ENCODE peak calls at places on chromosomes 5 and 9, in eight cellular contexts. I is tibial nerve; N is A549; W is CD4-positive, CD25-positive, alpha-beta regulatory T cell; Y is stomach; K is left ventricle myocardium inferior; B is PC-3; G is spleen. T is an unnamed sample. For H3K4me1, the result is how much of the 10 kb centered on the place peaks cover.

GRCh38 chr5:145536133-145536532 is 299.0 kb downstream of the PRELID2 start:
- DNase-seq in N (no peak), B (no peak), W (no peak), Y (no peak), I (no peak), G (no peak), K (no peak), T (no peak)

GRCh38 chr5:1294839-1295649 is at the start of gene TERT:
- DNase-seq in W (peak), K (no peak), Y (peak), N (peak), B (no peak), G (peak), I (no peak), T (peak)

GRCh38 chr5:176676361-176676824 is 29.1 kb downstream of the TSPAN17 start:
- DNase-seq in G (no peak), I (no peak), K (peak), Y (no peak), W (no peak), N (peak), B (peak), T (peak)

GRCh38 chr5:143227301-143227700 is 176.2 kb downstream of the NR3C1 start:
- DNase-seq in N (no peak), G (no peak), W (no peak), I (no peak), K (no peak), B (no peak), Y (no peak), T (no peak)

GRCh38 chr5:76294573-76294972 is 108.5 kb upstream of the IQGAP2 start:
- DNase-seq in I (no peak), K (no peak), N (no peak), G (no peak), B (no peak), Y (no peak), W (no peak), T (no peak)

GRCh38 chr5:62538017-62538942 is 40.3 kb upstream of the LRRC70 start:
- DNase-seq in K (no peak), W (no peak), B (peak), I (no peak), N (peak), G (no peak), Y (no peak), T (no peak)

GRCh38 chr9:99416007-99416406 is 193.9 kb downstream of the SEC61B start:
- DNase-seq in W (no peak), N (no peak), Y (no peak), G (no peak), B (peak), K (no peak), I (no peak), T (no peak)

GRCh38 chr5:170220196-170220595 is 12.6 kb upstream of the C5orf58 start:
- DNase-seq in N (no peak), Y (no peak), B (no peak), K (no peak), I (no peak), W (no peak), G (no peak), T (no peak)

GRCh38 chr9:26945591-26945990 is 1.5 kb downstream of the PLAA start:
- DNase-seq in W (no peak), I (no peak), Y (no peak), B (no peak), G (no peak), N (no peak), K (no peak), T (no peak)

GRCh38 chr5:932628-933250 is 40.1 kb downstream of the TRIP13 start:
- DNase-seq in K (no peak), Y (peak), N (no peak), B (peak), I (no peak), G (no peak), W (no peak), T (no peak)

GRCh38 chr5:135569755-135570452 is 8.9 kb downstream of the CXCL14 start:
- DNase-seq in B (peak), K (no peak), G (peak), I (no peak), W (no peak), Y (peak), N (peak), T (peak)

GRCh38 chr9:123712399-123712798 is 217.5 kb downstream of the DENND1A start:
- DNase-seq in B (peak), N (no peak), W (no peak), I (no peak), G (no peak), K (no peak), Y (no peak), T (no peak)

GRCh38 chr9:98900244-98900643 is 43.5 kb upstream of the COL15A1 start:
- DNase-seq in Y (no peak), I (no peak), G (no peak), W (no peak), N (no peak), K (no peak), B (no peak), T (no peak)

GRCh38 chr9:98427491-98427890 is 172.0 kb upstream of the TBC1D2 start:
- DNase-seq in Y (no peak), K (no peak), G (no peak), B (no peak), N (no peak), I (no peak), W (no peak), T (no peak)

GRCh38 chr9:120869360-120869687 is 7.7 kb downstream of the PHF19 start:
- DNase-seq in K (no peak), I (no peak), B (no peak), Y (no peak), G (no peak), N (no peak), W (no peak), T (no peak)

GRCh38 chr9:120868676-120869359 is 8.2 kb downstream of the PHF19 start:
- DNase-seq in G (peak), W (peak), N (peak), B (peak), I (peak), Y (peak), K (peak), T (peak)

GRCh38 chr9:120866651-120867050 is 10.3 kb downstream of the PHF19 start:
- DNase-seq in G (peak), B (no peak), N (no peak), I (no peak), Y (no peak), W (no peak), K (no peak), T (no peak)

GRCh38 chr9:120868339-120868675 is 8.7 kb downstream of the PHF19 start:
- DNase-seq in W (no peak), G (no peak), K (no peak), I (no peak), Y (no peak), N (no peak), B (no peak), T (no peak)

DNA sequence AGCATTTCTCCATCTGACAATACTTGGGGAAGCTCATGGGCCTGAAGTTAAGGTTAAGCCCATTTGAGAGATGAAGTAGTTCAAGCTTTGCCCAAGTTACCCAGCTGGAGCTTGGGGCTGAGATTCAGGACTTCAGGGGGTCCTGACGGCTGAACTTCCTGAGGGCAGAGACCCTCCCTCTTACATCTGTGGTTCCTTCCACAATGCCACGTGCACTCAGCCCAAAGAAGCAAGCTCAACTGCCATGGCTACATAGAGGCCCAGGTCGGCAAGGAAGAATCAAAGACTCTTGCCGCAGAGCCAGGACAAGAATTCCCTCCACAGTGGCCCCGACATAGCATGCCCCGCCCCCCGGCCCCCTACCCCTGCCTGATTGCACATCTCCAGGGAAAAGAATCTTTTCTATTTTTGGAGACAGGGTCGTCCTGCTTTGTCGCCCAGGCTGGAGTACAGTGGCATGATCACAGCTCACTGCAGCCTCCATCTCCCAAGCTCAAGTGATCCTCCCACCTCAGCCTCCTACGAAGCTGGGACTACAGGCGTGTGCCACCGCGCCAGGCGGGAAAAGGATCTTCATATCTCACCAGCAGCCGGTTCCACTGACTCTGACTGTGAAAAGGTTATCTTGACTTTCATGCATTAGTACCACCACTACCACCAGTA is 9.2 kb downstream of the PHF19 start:
- DNase-seq in W (no peak), Y (no peak), I (no peak), B (no peak), K (no peak), G (peak), N (no peak), T (no peak)
- H3K4me3 ChIP-seq in W (peak), Y (peak), I (peak), B (peak), K (peak), G (peak), N (peak), T (peak)

GRCh38 chr5:111707624-111708165 is 49.3 kb downstream of the NREP start:
- DNase-seq in W (no peak), B (peak), K (no peak), Y (no peak), G (no peak), N (no peak), I (no peak), T (no peak)
- H3K4me1 ChIP-seq in W (under half), B (under half), K (under half), Y (under half), G (under half), N (under half), I (under half), T (under half)

GRCh38 chr5:121963409-121963808 is 1.6 kb downstream of the SRFBP1 start:
- DNase-seq in K (no peak), B (no peak), W (no peak), I (no peak), N (no peak), G (no peak), Y (no peak), T (no peak)
- H3K4me3 ChIP-seq in K (peak), B (peak), W (peak), I (no peak), N (peak), G (peak), Y (no peak), T (peak)

GRCh38 chr9:91359083-91359482 is 2.6 kb downstream of the AUH start:
- DNase-seq in G (no peak), N (no peak), W (no peak), Y (no peak), I (no peak), B (no peak), K (no peak), T (no peak)

GRCh38 chr9:91361294-91362201 is at the start of gene AUH:
- DNase-seq in K (peak), N (peak), B (peak), W (peak), I (peak), G (peak), Y (peak), T (peak)

GRCh38 chr9:91362212-91362611 is 494 bp upstream of the AUH start:
- DNase-seq in G (peak), I (no peak), W (no peak), Y (no peak), B (no peak), K (no peak), N (no peak), T (no peak)

GRCh38 chr9:91359734-91360470 is 1.8 kb downstream of the AUH start:
- DNase-seq in W (no peak), N (no peak), I (no peak), B (peak), K (no peak), G (no peak), Y (no peak), T (no peak)

GRCh38 chr9:91360551-91361293 is 996 bp downstream of the AUH start:
- DNase-seq in W (no peak), G (no peak), I (no peak), K (no peak), B (no peak), N (no peak), Y (no peak), T (no peak)
- H3K4me1 ChIP-seq in W (under half), G (under half), I (half or more), K (half or more), B (under half), N (under half), Y (under half), T (under half)

GRCh38 chr9:95999390-95999789 is 123.9 kb downstream of the ERCC6L2 start:
- DNase-seq in B (no peak), N (no peak), G (no peak), W (no peak), Y (no peak), I (no peak), K (no peak), T (no peak)
- H3K4me3 ChIP-seq in B (no peak), N (no peak), G (no peak), W (no peak), Y (no peak), I (no peak), K (no peak), T (no peak)

GRCh38 chr5:179620703-179621350 is 2.6 kb downstream of the HNRNPH1 start:
- DNase-seq in B (no peak), I (no peak), G (no peak), Y (no peak), K (no peak), N (no peak), W (peak), T (no peak)

GRCh38 chr5:179619776-179620175 is 3.7 kb downstream of the HNRNPH1 start:
- DNase-seq in G (no peak), W (peak), B (no peak), N (no peak), I (no peak), Y (no peak), K (no peak), T (no peak)

GRCh38 chr5:179620293-179620692 is 3.2 kb downstream of the HNRNPH1 start:
- DNase-seq in W (peak), G (no peak), I (no peak), Y (no peak), B (no peak), N (no peak), K (no peak), T (no peak)

GRCh38 chr5:179617930-179618329 is 5.5 kb downstream of the HNRNPH1 start:
- DNase-seq in K (no peak), Y (no peak), B (no peak), G (no peak), N (no peak), W (no peak), I (no peak), T (no peak)

DNA sequence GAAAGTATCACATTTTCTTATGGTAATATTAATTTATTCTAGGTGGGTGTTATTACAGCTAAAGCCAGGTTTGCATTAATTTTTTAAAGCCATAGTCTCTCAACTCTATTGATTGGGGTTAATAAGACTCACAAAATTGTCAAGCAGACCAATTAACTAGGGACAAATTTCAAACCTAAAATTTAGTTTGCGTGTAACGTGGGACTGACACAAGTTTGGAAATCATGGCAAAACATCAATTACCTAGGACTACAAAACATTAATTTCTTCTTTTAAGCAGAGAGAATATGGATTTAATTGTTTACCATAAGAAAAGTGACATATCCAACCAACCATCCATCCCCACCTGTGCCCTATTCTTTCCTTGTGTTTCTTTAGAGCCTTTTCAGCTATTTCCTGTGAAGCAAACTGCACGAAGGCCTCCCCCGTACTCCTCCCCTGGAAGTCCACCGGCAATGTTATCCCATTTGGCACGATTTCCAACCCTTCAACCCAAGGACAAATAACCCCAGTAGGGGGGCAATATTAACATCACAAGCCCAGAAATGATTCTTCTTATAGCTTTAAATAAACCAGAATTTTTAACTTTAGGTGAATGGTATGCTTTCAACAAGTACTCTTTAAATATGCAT is 4.4 kb downstream of the HNRNPH1 start:
- DNase-seq in W (peak), N (no peak), K (no peak), Y (no peak), B (no peak), I (no peak), G (no peak), T (no peak)
- H3K4me1 ChIP-seq in W (half or more), N (half or more), K (half or more), Y (half or more), B (under half), I (half or more), G (half or more), T (under half)

GRCh38 chr9:3181049-3181953 is 337.4 kb upstream of the PUM3 start:
- DNase-seq in N (peak), Y (peak), W (no peak), K (no peak), B (peak), I (no peak), G (no peak), T (peak)
- H3K4me3 ChIP-seq in N (peak), Y (peak), W (no peak), K (peak), B (no peak), I (no peak), G (peak), T (no peak)